ENCODE peak calls at places on chromosomes 1 and 21, in ten cellular contexts. One of them, this sample, is unnamed. For H3K36me3, the result is how much of the 10 kb centered on the place peaks cover.

GRCh38 chr1:236854602-236854978 is 59.5 kb downstream of the MTR start:
- DNase-seq in Peyer's patch: no peak
- DNase-seq in cardiac muscle cell: no peak
- DNase-seq in prostate gland: no peak
- DNase-seq in endothelial cell of umbilical vein: no peak
- DNase-seq in thoracic aorta: no peak
- DNase-seq in HCT116: no peak
- DNase-seq in IMR-90: peak
- DNase-seq in naive thymus-derived CD4-positive, alpha-beta T cell: no peak
- DNase-seq in breast epithelium: peak
- DNase-seq in this sample: peak

GRCh38 chr21:39317134-39318090 is 4.0 kb upstream of the BRWD1 start:
- DNase-seq in Peyer's patch: no peak
- DNase-seq in cardiac muscle cell: no peak
- DNase-seq in prostate gland: no peak
- DNase-seq in endothelial cell of umbilical vein: no peak
- DNase-seq in thoracic aorta: no peak
- DNase-seq in HCT116: no peak
- DNase-seq in IMR-90: no peak
- DNase-seq in naive thymus-derived CD4-positive, alpha-beta T cell: no peak
- DNase-seq in breast epithelium: no peak
- DNase-seq in this sample: no peak

GRCh38 chr1:26582836-26583460 is 53.4 kb downstream of the RPS6KA1 start:
- DNase-seq in Peyer's patch: no peak
- DNase-seq in cardiac muscle cell: no peak
- DNase-seq in prostate gland: no peak
- DNase-seq in endothelial cell of umbilical vein: no peak
- DNase-seq in thoracic aorta: no peak
- DNase-seq in HCT116: no peak
- DNase-seq in IMR-90: peak
- DNase-seq in naive thymus-derived CD4-positive, alpha-beta T cell: no peak
- DNase-seq in breast epithelium: no peak
- DNase-seq in this sample: peak

GRCh38 chr1:2466834-2467554 is 9.1 kb upstream of the PLCH2 start:
- DNase-seq in Peyer's patch: no peak
- DNase-seq in cardiac muscle cell: no peak
- DNase-seq in prostate gland: no peak
- DNase-seq in endothelial cell of umbilical vein: no peak
- DNase-seq in thoracic aorta: no peak
- DNase-seq in HCT116: no peak
- DNase-seq in IMR-90: no peak
- DNase-seq in naive thymus-derived CD4-positive, alpha-beta T cell: peak
- DNase-seq in breast epithelium: no peak
- DNase-seq in this sample: no peak

GRCh38 chr1:158203693-158204457 is 23.2 kb downstream of the CD1D start:
- DNase-seq in Peyer's patch: peak
- DNase-seq in cardiac muscle cell: peak
- DNase-seq in prostate gland: peak
- DNase-seq in endothelial cell of umbilical vein: peak
- DNase-seq in thoracic aorta: no peak
- DNase-seq in HCT116: peak
- DNase-seq in IMR-90: peak
- DNase-seq in naive thymus-derived CD4-positive, alpha-beta T cell: peak
- DNase-seq in breast epithelium: no peak
- DNase-seq in this sample: peak

GRCh38 chr1:33985656-33986055 is 121.8 kb downstream of the HMGB4 start:
- DNase-seq in Peyer's patch: no peak
- DNase-seq in cardiac muscle cell: no peak
- DNase-seq in prostate gland: no peak
- DNase-seq in endothelial cell of umbilical vein: no peak
- DNase-seq in thoracic aorta: peak
- DNase-seq in HCT116: no peak
- DNase-seq in IMR-90: peak
- DNase-seq in naive thymus-derived CD4-positive, alpha-beta T cell: no peak
- DNase-seq in breast epithelium: no peak
- DNase-seq in this sample: no peak

GRCh38 chr1:221839794-221840395 is 98.0 kb upstream of the DUSP10 start:
- DNase-seq in Peyer's patch: no peak
- DNase-seq in cardiac muscle cell: no peak
- DNase-seq in prostate gland: no peak
- DNase-seq in endothelial cell of umbilical vein: peak
- DNase-seq in thoracic aorta: no peak
- DNase-seq in HCT116: peak
- DNase-seq in IMR-90: peak
- DNase-seq in naive thymus-derived CD4-positive, alpha-beta T cell: no peak
- DNase-seq in breast epithelium: peak
- DNase-seq in this sample: peak

GRCh38 chr1:233326995-233327937 is at the start of gene MAP3K21:
- DNase-seq in Peyer's patch: peak
- DNase-seq in cardiac muscle cell: peak
- DNase-seq in prostate gland: peak
- DNase-seq in endothelial cell of umbilical vein: peak
- DNase-seq in thoracic aorta: peak
- DNase-seq in HCT116: peak
- DNase-seq in IMR-90: no peak
- DNase-seq in naive thymus-derived CD4-positive, alpha-beta T cell: peak
- DNase-seq in breast epithelium: peak
- DNase-seq in this sample: peak

GRCh38 chr1:198681831-198682756 is 43.3 kb downstream of the PTPRC start:
- DNase-seq in Peyer's patch: peak
- DNase-seq in cardiac muscle cell: no peak
- DNase-seq in prostate gland: peak
- DNase-seq in endothelial cell of umbilical vein: peak
- DNase-seq in thoracic aorta: no peak
- DNase-seq in HCT116: no peak
- DNase-seq in IMR-90: peak
- DNase-seq in naive thymus-derived CD4-positive, alpha-beta T cell: peak
- DNase-seq in breast epithelium: peak
- DNase-seq in this sample: peak

GRCh38 chr21:34825101-34825500 is 156.3 kb downstream of the CLIC6 start:
- DNase-seq in Peyer's patch: no peak
- DNase-seq in cardiac muscle cell: no peak
- DNase-seq in prostate gland: no peak
- DNase-seq in endothelial cell of umbilical vein: no peak
- DNase-seq in thoracic aorta: no peak
- DNase-seq in HCT116: no peak
- DNase-seq in IMR-90: no peak
- DNase-seq in naive thymus-derived CD4-positive, alpha-beta T cell: no peak
- DNase-seq in breast epithelium: no peak
- DNase-seq in this sample: no peak

GRCh38 chr21:41973861-41974751 is 20.3 kb upstream of the C2CD2 start:
- DNase-seq in Peyer's patch: no peak
- DNase-seq in cardiac muscle cell: no peak
- DNase-seq in prostate gland: no peak
- DNase-seq in endothelial cell of umbilical vein: peak
- DNase-seq in thoracic aorta: no peak
- DNase-seq in HCT116: no peak
- DNase-seq in IMR-90: peak
- DNase-seq in naive thymus-derived CD4-positive, alpha-beta T cell: peak
- DNase-seq in breast epithelium: peak
- DNase-seq in this sample: no peak

GRCh38 chr1:109094377-109094803 is 3.8 kb downstream of the TMEM167B start:
- DNase-seq in Peyer's patch: no peak
- DNase-seq in cardiac muscle cell: no peak
- DNase-seq in prostate gland: no peak
- DNase-seq in endothelial cell of umbilical vein: no peak
- DNase-seq in thoracic aorta: no peak
- DNase-seq in HCT116: no peak
- DNase-seq in IMR-90: peak
- DNase-seq in naive thymus-derived CD4-positive, alpha-beta T cell: no peak
- DNase-seq in breast epithelium: no peak
- DNase-seq in this sample: no peak

GRCh38 chr1:1527092-1527816 is 13.2 kb downstream of the TMEM240 start:
- DNase-seq in Peyer's patch: no peak
- DNase-seq in cardiac muscle cell: no peak
- DNase-seq in prostate gland: no peak
- DNase-seq in endothelial cell of umbilical vein: no peak
- DNase-seq in thoracic aorta: no peak
- DNase-seq in HCT116: no peak
- DNase-seq in IMR-90: no peak
- DNase-seq in naive thymus-derived CD4-positive, alpha-beta T cell: no peak
- DNase-seq in breast epithelium: no peak
- DNase-seq in this sample: no peak

GRCh38 chr1:36134805-36135339 is 9.8 kb upstream of the COL8A2 start:
- DNase-seq in Peyer's patch: peak
- DNase-seq in cardiac muscle cell: peak
- DNase-seq in prostate gland: no peak
- DNase-seq in endothelial cell of umbilical vein: peak
- DNase-seq in thoracic aorta: peak
- DNase-seq in HCT116: no peak
- DNase-seq in IMR-90: peak
- DNase-seq in naive thymus-derived CD4-positive, alpha-beta T cell: no peak
- DNase-seq in breast epithelium: peak
- DNase-seq in this sample: peak

DNA sequence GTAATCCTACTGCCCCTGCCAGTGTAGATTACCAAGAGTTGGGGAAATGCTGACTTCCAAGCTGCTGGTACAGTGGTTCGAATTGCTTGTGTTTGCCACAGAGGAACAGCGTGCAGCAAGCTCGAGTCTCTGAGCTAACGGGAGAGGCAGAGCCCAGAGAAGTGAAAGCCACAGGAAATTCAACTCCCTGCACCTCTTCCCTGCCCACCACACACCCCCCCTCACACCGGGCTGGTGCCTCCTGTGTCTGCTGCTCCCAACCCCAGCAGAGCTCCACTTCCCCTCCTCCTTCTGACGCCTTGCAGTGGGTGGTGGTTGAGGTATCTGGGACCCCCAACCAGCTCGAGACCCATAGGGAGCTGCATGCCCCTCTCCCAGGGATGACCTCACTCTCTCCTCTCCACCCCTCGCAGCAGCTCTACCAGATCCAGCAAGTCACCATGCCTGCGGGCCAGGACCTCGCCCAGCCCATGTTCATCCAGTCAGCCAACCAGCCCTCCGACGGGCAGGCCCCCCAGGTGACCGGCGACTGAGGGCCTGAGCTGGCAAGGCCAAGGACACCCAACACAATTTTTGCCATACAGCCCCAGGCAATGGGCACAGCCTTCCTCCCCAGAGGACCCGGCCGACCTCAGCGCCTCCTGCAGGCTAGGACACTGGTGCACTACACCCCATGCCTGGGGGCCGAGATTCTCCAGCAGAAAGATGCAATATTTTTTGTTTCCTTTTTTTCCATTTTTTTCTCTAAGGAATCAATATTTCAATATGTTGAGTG is 13.1 kb upstream of the KCNQ4 start:
- DNase-seq in Peyer's patch: no peak
- DNase-seq in cardiac muscle cell: no peak
- DNase-seq in prostate gland: no peak
- DNase-seq in endothelial cell of umbilical vein: no peak
- DNase-seq in thoracic aorta: no peak
- DNase-seq in HCT116: no peak
- DNase-seq in IMR-90: no peak
- DNase-seq in naive thymus-derived CD4-positive, alpha-beta T cell: no peak
- DNase-seq in breast epithelium: no peak
- DNase-seq in this sample: no peak
- H3K36me3 ChIP-seq in Peyer's patch: under half
- H3K36me3 ChIP-seq in cardiac muscle cell: half or more
- H3K36me3 ChIP-seq in prostate gland: under half
- H3K36me3 ChIP-seq in endothelial cell of umbilical vein: under half
- H3K36me3 ChIP-seq in thoracic aorta: under half
- H3K36me3 ChIP-seq in HCT116: under half
- H3K36me3 ChIP-seq in IMR-90: under half
- H3K36me3 ChIP-seq in naive thymus-derived CD4-positive, alpha-beta T cell: under half
- H3K36me3 ChIP-seq in breast epithelium: under half
- H3K36me3 ChIP-seq in this sample: under half

GRCh38 chr21:46351476-46352155 is 27.7 kb downstream of the PCNT start:
- DNase-seq in Peyer's patch: no peak
- DNase-seq in cardiac muscle cell: no peak
- DNase-seq in prostate gland: no peak
- DNase-seq in endothelial cell of umbilical vein: no peak
- DNase-seq in thoracic aorta: no peak
- DNase-seq in HCT116: no peak
- DNase-seq in IMR-90: no peak
- DNase-seq in naive thymus-derived CD4-positive, alpha-beta T cell: no peak
- DNase-seq in breast epithelium: no peak
- DNase-seq in this sample: no peak
- H3K36me3 ChIP-seq in Peyer's patch: under half
- H3K36me3 ChIP-seq in cardiac muscle cell: under half
- H3K36me3 ChIP-seq in prostate gland: under half
- H3K36me3 ChIP-seq in endothelial cell of umbilical vein: under half
- H3K36me3 ChIP-seq in thoracic aorta: half or more
- H3K36me3 ChIP-seq in HCT116: under half
- H3K36me3 ChIP-seq in IMR-90: half or more
- H3K36me3 ChIP-seq in naive thymus-derived CD4-positive, alpha-beta T cell: under half
- H3K36me3 ChIP-seq in breast epithelium: under half
- H3K36me3 ChIP-seq in this sample: under half

DNA sequence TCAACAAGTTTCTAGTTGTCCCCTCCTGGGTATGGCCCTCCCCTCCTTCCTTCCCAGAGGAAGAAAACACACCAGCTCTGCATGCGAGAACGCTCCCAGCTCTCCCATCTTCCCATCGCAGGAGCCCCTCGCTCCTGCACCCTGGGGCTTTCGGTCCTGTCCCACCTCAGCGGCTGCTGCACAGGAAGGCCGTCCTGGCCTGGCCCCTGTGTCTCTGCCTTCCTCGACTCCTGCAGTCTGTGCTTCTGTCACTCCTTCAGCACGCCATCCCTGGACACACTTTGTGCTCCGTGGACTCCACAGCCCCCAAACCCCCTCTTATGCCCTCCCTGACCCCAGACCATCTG is 23.2 kb downstream of the KRTAP10-1 start:
- DNase-seq in Peyer's patch: no peak
- DNase-seq in cardiac muscle cell: no peak
- DNase-seq in prostate gland: no peak
- DNase-seq in endothelial cell of umbilical vein: no peak
- DNase-seq in thoracic aorta: no peak
- DNase-seq in HCT116: no peak
- DNase-seq in IMR-90: no peak
- DNase-seq in naive thymus-derived CD4-positive, alpha-beta T cell: no peak
- DNase-seq in breast epithelium: no peak
- DNase-seq in this sample: no peak
- H3K36me3 ChIP-seq in Peyer's patch: under half
- H3K36me3 ChIP-seq in cardiac muscle cell: under half
- H3K36me3 ChIP-seq in prostate gland: under half
- H3K36me3 ChIP-seq in endothelial cell of umbilical vein: under half
- H3K36me3 ChIP-seq in thoracic aorta: under half
- H3K36me3 ChIP-seq in HCT116: under half
- H3K36me3 ChIP-seq in IMR-90: under half
- H3K36me3 ChIP-seq in naive thymus-derived CD4-positive, alpha-beta T cell: under half
- H3K36me3 ChIP-seq in breast epithelium: under half
- H3K36me3 ChIP-seq in this sample: under half

DNA sequence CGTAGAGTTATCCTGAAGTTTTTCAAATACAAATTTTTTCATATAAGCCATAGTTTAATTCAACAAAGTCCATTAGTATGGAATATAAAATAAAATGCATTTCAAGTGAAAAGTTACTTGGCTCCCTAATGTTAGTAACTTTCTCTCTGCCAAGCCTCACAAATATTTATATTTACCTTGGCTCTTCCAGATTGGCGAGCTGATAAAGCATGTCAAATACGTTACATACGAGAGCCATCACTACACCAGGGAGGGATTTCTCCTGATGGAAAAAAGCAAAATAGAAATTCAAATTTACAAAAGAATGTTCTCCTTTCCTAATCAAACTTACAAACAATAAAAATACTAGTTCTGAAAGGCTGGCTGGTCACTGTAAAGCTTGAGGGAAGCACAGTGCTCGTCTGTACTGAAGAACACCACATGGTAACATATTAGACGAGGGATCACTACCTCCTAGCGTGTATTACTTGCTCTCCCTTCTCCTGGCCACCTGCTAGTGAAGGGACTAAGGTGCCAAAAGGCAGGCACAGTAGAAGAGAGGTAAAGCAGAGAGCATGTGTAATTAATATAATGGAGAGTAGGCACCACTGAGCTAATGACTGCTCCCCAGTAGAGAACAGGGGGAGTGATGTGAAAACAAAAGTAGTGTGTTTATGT is 80.9 kb downstream of the USP24 start:
- DNase-seq in Peyer's patch: no peak
- DNase-seq in cardiac muscle cell: no peak
- DNase-seq in prostate gland: no peak
- DNase-seq in endothelial cell of umbilical vein: no peak
- DNase-seq in thoracic aorta: no peak
- DNase-seq in HCT116: no peak
- DNase-seq in IMR-90: no peak
- DNase-seq in naive thymus-derived CD4-positive, alpha-beta T cell: no peak
- DNase-seq in breast epithelium: no peak
- DNase-seq in this sample: no peak
- H3K36me3 ChIP-seq in Peyer's patch: under half
- H3K36me3 ChIP-seq in cardiac muscle cell: half or more
- H3K36me3 ChIP-seq in prostate gland: under half
- H3K36me3 ChIP-seq in endothelial cell of umbilical vein: under half
- H3K36me3 ChIP-seq in thoracic aorta: under half
- H3K36me3 ChIP-seq in HCT116: half or more
- H3K36me3 ChIP-seq in IMR-90: under half
- H3K36me3 ChIP-seq in naive thymus-derived CD4-positive, alpha-beta T cell: under half
- H3K36me3 ChIP-seq in breast epithelium: under half
- H3K36me3 ChIP-seq in this sample: under half

This sample was measured in bronchial epithelial cell.